ENCODE peak calls at places on chromosomes 6 and 20, in nine cellular contexts. F is bronchial epithelial cell; P is GM10248; Z is stimulated activated CD8-positive, alpha-beta memory T cell treated with anti-CD3 and anti-CD28 coated beads, Interleukin-2, amount 100 ng/mL, for 48 hours; J is DMS153; X is heart left ventricle; U is GM19239; N is activated naive CD8-positive, alpha-beta T cell treated with anti-CD3 and anti-CD28 coated beads, Interleukin-2, amount 50 U/mL, for 24 hours; C is GM13976. D is an unnamed sample.

GRCh38 chr20:3461911-3462677 is 8.7 kb upstream of the ATRN start:
- DNase-seq in F (peak), P (no peak), Z (no peak), J (no peak), X (no peak), U (no peak), N (no peak), C (no peak), D (no peak)

GRCh38 chr20:45406260-45407066 is 1.6 kb upstream of the DBNDD2 start:
- DNase-seq in F (peak), P (peak), Z (peak), J (peak), X (peak), U (no peak), N (peak), C (peak), D (no peak)

GRCh38 chr6:26224940-26225847 is 138.0 kb downstream of the HFE start:
- DNase-seq in F (peak), P (no peak), Z (no peak), J (peak), X (no peak), U (no peak), N (no peak), C (no peak), D (no peak)

GRCh38 chr6:168916576-168917207 is 337.0 kb downstream of the THBS2 start:
- DNase-seq in F (no peak), P (no peak), Z (no peak), J (no peak), X (no peak), U (no peak), N (no peak), C (no peak), D (no peak)

GRCh38 chr6:47741807-47742206 is 40.0 kb upstream of the OPN5 start:
- DNase-seq in F (peak), P (peak), Z (no peak), J (no peak), X (no peak), U (no peak), N (no peak), C (peak), D (no peak)

GRCh38 chr6:157273756-157274088 is 49.6 kb downstream of the TMEM242 start:
- DNase-seq in F (peak), P (peak), Z (peak), J (peak), X (peak), U (peak), N (peak), C (peak), D (peak)

GRCh38 chr20:9202440-9203080 is 133.7 kb downstream of the PLCB4 start:
- DNase-seq in F (no peak), P (no peak), Z (no peak), J (no peak), X (no peak), U (no peak), N (no peak), C (no peak), D (no peak)

GRCh38 chr20:1440024-1440423 is 26.6 kb downstream of the NSFL1C start:
- DNase-seq in F (peak), P (no peak), Z (no peak), J (peak), X (no peak), U (no peak), N (peak), C (peak), D (peak)

GRCh38 chr6:4466769-4467480 is 309.3 kb upstream of the CDYL start:
- DNase-seq in F (peak), P (no peak), Z (no peak), J (no peak), X (no peak), U (no peak), N (no peak), C (no peak), D (no peak)

D was measured in memory B cell.